ENCODE peak calls at places on chromosome 6, in five cellular contexts. G is CD4-positive, alpha-beta T cell; I is right atrium auricular region; A is tibial artery; T is OCI-LY7. X is an unnamed sample.
A peak's percentile ranks its signal among the peaks of the same experiment; 100 is the strongest.

GRCh38 chr6:119126826-119127225 is 48.4 kb upstream of the FAM184A start:
- DNase-seq in G (no peak), I (no peak), A (no peak), T (no peak), X (no peak)

GRCh38 chr6:42101186-42101657 is 41.2 kb downstream of the C6orf132 start:
- DNase-seq in G (no peak), I (no peak), A (peak; percentile 41), T (no peak), X (no peak)

GRCh38 chr6:74447013-74447412 is 751.0 kb downstream of the CD109 start:
- DNase-seq in G (no peak), I (no peak), A (no peak), T (no peak), X (no peak)

GRCh38 chr6:51753635-51754034 is 333.8 kb downstream of the PKHD1 start:
- DNase-seq in G (no peak), I (no peak), A (no peak), T (peak; percentile 4), X (no peak)

GRCh38 chr6:10338151-10338550 is 76.7 kb downstream of the TFAP2A start:
- DNase-seq in G (no peak), I (no peak), A (no peak), T (no peak), X (no peak)

GRCh38 chr6:53529324-53530036 is 15.4 kb downstream of the GCLC start:
- DNase-seq in G (no peak), I (no peak), A (no peak), T (no peak), X (no peak)

GRCh38 chr6:105433723-105434122 is 30.8 kb upstream of the PREP start:
- DNase-seq in G (no peak), I (no peak), A (no peak), T (no peak), X (no peak)

GRCh38 chr6:70651326-70651905 is 16.3 kb upstream of the SMAP1 start:
- DNase-seq in G (peak; percentile 23), I (no peak), A (no peak), T (no peak), X (no peak)

GRCh38 chr6:1622851-1623768 is 13.4 kb downstream of the FOXC1 start:
- DNase-seq in G (no peak), I (no peak), A (no peak), T (no peak), X (no peak)

GRCh38 chr6:28695671-28696537 is 170.2 kb downstream of the GPX5 start:
- DNase-seq in G (no peak), I (no peak), A (no peak), T (no peak), X (no peak)

GRCh38 chr6:1657116-1657776 is 47.5 kb downstream of the FOXC1 start:
- DNase-seq in G (no peak), I (no peak), A (no peak), T (no peak), X (no peak)

GRCh38 chr6:138987299-138987642 is 782 bp downstream of the REPS1 start:
- DNase-seq in G (no peak), I (no peak), A (no peak), T (no peak), X (no peak)

GRCh38 chr6:163923658-163924411 is 509.3 kb downstream of the QKI start:
- DNase-seq in G (no peak), I (no peak), A (no peak), T (no peak), X (no peak)

GRCh38 chr6:125747589-125748533 is 1.6 kb upstream of the HEY2 start:
- DNase-seq in G (no peak), I (no peak), A (peak; percentile 53), T (peak; percentile 29), X (peak; percentile 87)

GRCh38 chr6:125746731-125747588 is 2.5 kb upstream of the HEY2 start:
- DNase-seq in G (peak; percentile 53), I (peak; percentile 82), A (peak; percentile 92), T (peak; percentile 61), X (no peak)

GRCh38 chr6:125749112-125749863 is at the start of gene HEY2:
- DNase-seq in G (peak; percentile 78), I (peak; percentile 89), A (peak; percentile 96), T (peak; percentile 92), X (peak; percentile 99)

GRCh38 chr6:125749864-125750691 is 646 bp downstream of the HEY2 start:
- DNase-seq in G (no peak), I (no peak), A (peak; percentile 33), T (peak; percentile 27), X (no peak)

DNA sequence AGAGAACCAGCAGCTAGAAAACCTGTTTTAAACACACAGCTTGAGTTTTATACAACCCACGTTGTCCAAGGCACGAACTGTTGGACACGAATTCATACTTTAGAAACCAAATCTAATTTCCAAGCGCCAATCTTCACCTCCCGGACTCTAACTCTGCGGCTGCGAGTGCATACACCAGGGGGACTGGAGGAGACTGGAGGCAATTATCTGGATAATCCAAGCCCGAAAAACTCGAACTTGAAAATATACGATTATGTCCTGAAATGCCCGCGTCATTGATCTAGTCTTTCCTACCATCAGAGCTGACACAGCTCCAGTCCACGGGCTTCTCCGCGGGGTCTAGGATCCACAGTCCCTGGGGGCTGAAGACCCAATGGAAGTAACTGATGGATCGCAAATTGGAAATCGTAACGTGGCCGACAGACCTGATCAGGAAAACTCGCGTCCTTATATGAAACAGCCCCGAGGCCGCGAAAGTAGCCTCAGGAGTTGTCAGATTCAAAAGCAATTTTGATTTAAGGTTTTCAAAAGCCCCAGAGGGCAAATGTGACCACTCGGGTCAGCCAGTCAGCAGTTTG is 809 bp upstream of the HEY2 start:
- DNase-seq in G (no peak), I (no peak), A (no peak), T (no peak), X (no peak)
- TF ChIP-seq CTCF in G (no peak), I (no peak), A (no peak), T (no peak), X (peak; percentile 26)

GRCh38 chr6:158991017-158991723 is 8.8 kb downstream of the RSPH3 start:
- DNase-seq in G (no peak), I (no peak), A (no peak), T (peak; percentile 40), X (no peak)
- TF ChIP-seq CTCF in G (no peak), I (no peak), A (no peak), T (peak; percentile 59), X (no peak)

GRCh38 chr6:30258204-30258603 is 45.0 kb upstream of the TRIM26 start:
- DNase-seq in G (no peak), I (no peak), A (no peak), T (peak; percentile 12), X (no peak)

GRCh38 chr6:30264731-30265130 is 51.5 kb upstream of the TRIM26 start:
- DNase-seq in G (no peak), I (no peak), A (no peak), T (no peak), X (no peak)

GRCh38 chr6:30263734-30264133 is 50.5 kb upstream of the TRIM26 start:
- DNase-seq in G (no peak), I (no peak), A (no peak), T (no peak), X (no peak)

GRCh38 chr6:30259140-30260035 is 46.2 kb upstream of the TRIM26 start:
- DNase-seq in G (peak; percentile 42), I (peak; percentile 83), A (peak; percentile 72), T (peak; percentile 85), X (peak; percentile 91)

DNA sequence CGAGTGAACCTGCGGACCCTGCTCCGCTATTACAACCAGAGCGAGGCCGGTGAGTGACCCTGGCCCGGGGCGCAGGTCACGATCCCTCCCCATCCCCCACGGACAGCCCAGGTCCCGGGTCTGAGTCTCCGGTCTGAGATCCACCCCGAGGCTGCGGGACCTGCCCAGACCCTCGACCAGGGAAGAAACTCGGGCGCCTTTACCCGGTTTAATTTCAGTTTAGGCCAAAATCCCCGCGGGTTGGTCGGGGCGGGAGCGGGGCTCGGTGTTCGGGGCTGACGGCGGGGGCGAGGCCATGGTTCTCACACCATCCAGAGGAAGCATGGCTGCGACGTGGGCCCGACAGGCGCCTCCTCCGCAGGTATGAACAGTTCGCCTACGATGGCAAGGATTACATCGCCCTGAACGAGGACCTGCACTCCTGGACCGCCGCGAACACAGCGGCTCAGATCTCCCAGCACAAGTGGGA is 46.9 kb upstream of the TRIM26 start:
- DNase-seq in G (peak; percentile 7), I (no peak), A (no peak), T (no peak), X (no peak)
- TF ChIP-seq CTCF in G (no peak), I (no peak), A (no peak), T (no peak), X (no peak)

DNA sequence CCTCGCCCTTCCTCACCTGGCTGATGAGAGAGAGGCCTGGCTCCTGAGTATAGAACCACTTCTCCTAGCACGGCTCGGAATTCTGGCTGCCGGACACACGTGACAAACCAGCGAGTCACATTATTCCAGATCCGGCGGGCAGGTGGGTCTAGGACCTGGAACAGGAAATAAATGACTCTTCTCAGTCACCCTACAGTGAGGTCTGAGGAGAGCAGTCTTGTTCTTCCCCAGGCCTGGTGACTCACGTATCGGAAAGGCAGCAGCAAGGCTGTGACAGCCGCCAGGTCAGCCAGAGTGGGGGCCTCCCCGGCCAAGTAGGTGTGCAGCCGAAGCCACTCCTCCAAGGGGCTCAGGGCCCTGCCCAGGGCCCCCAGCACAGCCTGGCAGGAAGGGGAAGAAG is 2.8 kb downstream of the VARS1 start:
- DNase-seq in G (no peak), I (no peak), A (no peak), T (no peak), X (no peak)
- TF ChIP-seq CTCF in G (no peak), I (no peak), A (no peak), T (no peak), X (no peak)

X was measured in osteocyte.